ENCODE peak calls at places on chromosomes 12 and 14, in six cellular contexts. One of them, this sample, is unnamed.

GRCh38 chr12:12985817-12986408 is 14.2 kb downstream of the HEBP1 start:
- DNase-seq in fibroblast of lung: peak; percentile 23
- DNase-seq in stomach: no peak
- DNase-seq in GM23248: peak; percentile 58
- DNase-seq in tibial nerve: no peak
- DNase-seq in body of pancreas: no peak
- DNase-seq in this sample: peak; percentile 92

GRCh38 chr12:130120012-130120805 is 42.1 kb upstream of the FZD10 start:
- DNase-seq in fibroblast of lung: no peak
- DNase-seq in stomach: no peak
- DNase-seq in GM23248: no peak
- DNase-seq in tibial nerve: no peak
- DNase-seq in body of pancreas: no peak
- DNase-seq in this sample: no peak

GRCh38 chr12:14548609-14549008 is 19.1 kb downstream of the PLBD1 start:
- DNase-seq in fibroblast of lung: no peak
- DNase-seq in stomach: no peak
- DNase-seq in GM23248: no peak
- DNase-seq in tibial nerve: no peak
- DNase-seq in body of pancreas: no peak
- DNase-seq in this sample: no peak

GRCh38 chr14:59282366-59282765 is 93.9 kb downstream of the DAAM1 start:
- DNase-seq in fibroblast of lung: peak; percentile 75
- DNase-seq in stomach: no peak
- DNase-seq in GM23248: peak; percentile 89
- DNase-seq in tibial nerve: no peak
- DNase-seq in body of pancreas: no peak
- DNase-seq in this sample: no peak

GRCh38 chr14:61510736-61511557 is 184.4 kb upstream of the HIF1A start:
- DNase-seq in fibroblast of lung: no peak
- DNase-seq in stomach: no peak
- DNase-seq in GM23248: no peak
- DNase-seq in tibial nerve: no peak
- DNase-seq in body of pancreas: no peak
- DNase-seq in this sample: no peak

GRCh38 chr12:81386101-81386500 is 308.2 kb downstream of the ACSS3 start:
- DNase-seq in fibroblast of lung: no peak
- DNase-seq in stomach: no peak
- DNase-seq in GM23248: no peak
- DNase-seq in tibial nerve: no peak
- DNase-seq in body of pancreas: no peak
- DNase-seq in this sample: no peak

GRCh38 chr12:8890313-8891084 is 23.8 kb upstream of the PHC1 start:
- DNase-seq in fibroblast of lung: peak; percentile 50
- DNase-seq in stomach: peak; percentile 51
- DNase-seq in GM23248: peak; percentile 60
- DNase-seq in tibial nerve: no peak
- DNase-seq in body of pancreas: peak; percentile 51
- DNase-seq in this sample: peak; percentile 91

GRCh38 chr12:114316076-114316475 is 89.9 kb downstream of the TBX5 start:
- DNase-seq in fibroblast of lung: peak; percentile 43
- DNase-seq in stomach: no peak
- DNase-seq in GM23248: peak; percentile 90
- DNase-seq in tibial nerve: no peak
- DNase-seq in body of pancreas: no peak
- DNase-seq in this sample: no peak

GRCh38 chr12:89350260-89350659 is 2.0 kb downstream of the DUSP6 start:
- DNase-seq in fibroblast of lung: no peak
- DNase-seq in stomach: no peak
- DNase-seq in GM23248: no peak
- DNase-seq in tibial nerve: no peak
- DNase-seq in body of pancreas: no peak
- DNase-seq in this sample: no peak

GRCh38 chr12:89350661-89351488 is 1.4 kb downstream of the DUSP6 start:
- DNase-seq in fibroblast of lung: peak; percentile 45
- DNase-seq in stomach: no peak
- DNase-seq in GM23248: peak; percentile 42
- DNase-seq in tibial nerve: no peak
- DNase-seq in body of pancreas: peak; percentile 31
- DNase-seq in this sample: peak; percentile 70

GRCh38 chr12:89347325-89347829 is 4.9 kb downstream of the DUSP6 start:
- DNase-seq in fibroblast of lung: no peak
- DNase-seq in stomach: no peak
- DNase-seq in GM23248: no peak
- DNase-seq in tibial nerve: no peak
- DNase-seq in body of pancreas: no peak
- DNase-seq in this sample: no peak

GRCh38 chr12:89349814-89350213 is 2.5 kb downstream of the DUSP6 start:
- DNase-seq in fibroblast of lung: peak; percentile 71
- DNase-seq in stomach: no peak
- DNase-seq in GM23248: peak; percentile 74
- DNase-seq in tibial nerve: no peak
- DNase-seq in body of pancreas: no peak
- DNase-seq in this sample: peak; percentile 81

DNA sequence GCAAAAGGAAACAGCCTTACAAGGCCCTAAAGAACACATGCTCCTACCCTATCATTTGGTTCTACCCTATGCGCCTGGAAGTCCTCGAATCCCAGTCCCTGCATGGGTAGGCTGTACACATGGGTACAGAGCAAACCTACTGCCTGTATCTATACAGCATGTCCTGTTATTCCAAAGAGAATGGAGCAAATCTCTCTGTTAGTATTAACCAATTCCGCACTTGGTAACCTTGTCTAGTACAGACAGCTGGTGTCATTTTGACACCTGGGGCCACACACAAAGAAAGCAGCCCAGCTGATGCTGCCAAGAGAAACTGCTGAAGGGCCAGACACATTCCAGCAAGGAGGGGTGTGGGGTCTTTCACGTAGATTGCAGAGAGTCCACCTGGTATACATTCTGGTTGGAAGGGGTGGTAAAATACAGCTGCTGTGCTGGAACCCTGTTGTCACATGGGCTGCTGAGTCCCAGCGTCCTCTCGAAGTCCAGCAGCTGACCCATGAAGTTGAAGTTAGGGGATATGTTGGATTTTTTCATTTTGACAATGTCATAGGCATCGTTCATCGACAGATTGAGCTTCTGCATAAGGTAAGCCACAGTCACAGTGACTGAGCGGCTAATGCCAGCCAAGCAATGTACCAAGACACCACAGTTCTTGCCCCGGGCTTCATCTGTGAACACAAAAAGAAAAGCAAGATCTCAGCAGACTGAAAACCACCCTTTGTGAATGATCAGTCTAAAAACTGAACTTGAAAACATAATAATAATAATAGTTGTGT is 3.2 kb downstream of the DUSP6 start:
- DNase-seq in fibroblast of lung: no peak
- DNase-seq in stomach: no peak
- DNase-seq in GM23248: peak; percentile 17
- DNase-seq in tibial nerve: no peak
- DNase-seq in body of pancreas: no peak
- DNase-seq in this sample: no peak
- H3K4me3 ChIP-seq in fibroblast of lung: peak overlapping the region; percentile 84
- H3K4me3 ChIP-seq in stomach: peak overlapping the region; percentile 80
- H3K4me3 ChIP-seq in GM23248: peak overlapping the region; percentile 89
- H3K4me3 ChIP-seq in tibial nerve: peak overlapping the region; percentile 75
- H3K4me3 ChIP-seq in body of pancreas: no peak overlapping the region
- H3K4me3 ChIP-seq in this sample: peak overlapping the region; percentile 98

GRCh38 chr12:104906695-104907094 is 51.4 kb downstream of the SLC41A2 start:
- DNase-seq in fibroblast of lung: no peak
- DNase-seq in stomach: no peak
- DNase-seq in GM23248: no peak
- DNase-seq in tibial nerve: no peak
- DNase-seq in body of pancreas: no peak
- DNase-seq in this sample: no peak

GRCh38 chr12:104903648-104904423 is 54.3 kb downstream of the SLC41A2 start:
- DNase-seq in fibroblast of lung: no peak
- DNase-seq in stomach: no peak
- DNase-seq in GM23248: no peak
- DNase-seq in tibial nerve: no peak
- DNase-seq in body of pancreas: no peak
- DNase-seq in this sample: no peak

GRCh38 chr12:104911942-104912341 is 46.1 kb downstream of the SLC41A2 start:
- DNase-seq in fibroblast of lung: no peak
- DNase-seq in stomach: no peak
- DNase-seq in GM23248: no peak
- DNase-seq in tibial nerve: no peak
- DNase-seq in body of pancreas: no peak
- DNase-seq in this sample: no peak

GRCh38 chr12:104910196-104910840 is 47.8 kb downstream of the SLC41A2 start:
- DNase-seq in fibroblast of lung: peak; percentile 37
- DNase-seq in stomach: no peak
- DNase-seq in GM23248: peak; percentile 72
- DNase-seq in tibial nerve: no peak
- DNase-seq in body of pancreas: no peak
- DNase-seq in this sample: no peak

DNA sequence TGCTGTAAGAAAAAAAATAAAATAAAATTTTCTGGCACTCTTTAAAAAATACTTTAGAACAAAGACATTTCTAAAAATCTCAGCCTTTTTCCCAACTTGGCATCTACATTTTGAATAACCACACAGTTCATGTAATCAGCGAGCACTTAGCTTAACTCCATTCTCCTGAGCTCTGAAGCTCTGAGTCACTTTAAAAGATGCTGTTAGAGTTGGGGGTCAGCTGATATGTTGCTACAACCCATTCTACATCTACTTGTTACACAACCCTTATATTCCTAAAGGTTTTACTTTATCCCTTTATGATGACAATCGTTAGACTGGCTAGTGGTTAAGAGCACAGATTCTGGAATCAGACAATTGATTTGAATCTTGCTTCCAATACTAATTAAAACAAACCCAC is 48.3 kb downstream of the SLC41A2 start:
- DNase-seq in fibroblast of lung: peak; percentile 21
- DNase-seq in stomach: no peak
- DNase-seq in GM23248: peak; percentile 57
- DNase-seq in tibial nerve: no peak
- DNase-seq in body of pancreas: no peak
- DNase-seq in this sample: no peak
- H3K27ac ChIP-seq in fibroblast of lung: no peak overlapping the region
- H3K27ac ChIP-seq in stomach: peak overlapping the region; percentile 34
- H3K27ac ChIP-seq in GM23248: peak overlapping the region; percentile 45
- H3K27ac ChIP-seq in tibial nerve: no peak overlapping the region
- H3K27ac ChIP-seq in body of pancreas: no peak overlapping the region
- H3K27ac ChIP-seq in this sample: no peak overlapping the region

GRCh38 chr14:22464422-22465142 is 124.4 kb downstream of the DAD1 start:
- DNase-seq in fibroblast of lung: no peak
- DNase-seq in stomach: no peak
- DNase-seq in GM23248: no peak
- DNase-seq in tibial nerve: no peak
- DNase-seq in body of pancreas: no peak
- DNase-seq in this sample: no peak
- H3K4me3 ChIP-seq in fibroblast of lung: no peak overlapping the region
- H3K4me3 ChIP-seq in stomach: no peak overlapping the region
- H3K4me3 ChIP-seq in GM23248: no peak overlapping the region
- H3K4me3 ChIP-seq in tibial nerve: no peak overlapping the region
- H3K4me3 ChIP-seq in body of pancreas: no peak overlapping the region
- H3K4me3 ChIP-seq in this sample: no peak overlapping the region

GRCh38 chr14:84926656-84927055 is 603.3 kb upstream of the FLRT2 start:
- DNase-seq in fibroblast of lung: no peak
- DNase-seq in stomach: no peak
- DNase-seq in GM23248: no peak
- DNase-seq in tibial nerve: no peak
- DNase-seq in body of pancreas: no peak
- DNase-seq in this sample: no peak

GRCh38 chr14:84929834-84930233 is 600.1 kb upstream of the FLRT2 start:
- DNase-seq in fibroblast of lung: no peak
- DNase-seq in stomach: no peak
- DNase-seq in GM23248: no peak
- DNase-seq in tibial nerve: no peak
- DNase-seq in body of pancreas: no peak
- DNase-seq in this sample: no peak

DNA sequence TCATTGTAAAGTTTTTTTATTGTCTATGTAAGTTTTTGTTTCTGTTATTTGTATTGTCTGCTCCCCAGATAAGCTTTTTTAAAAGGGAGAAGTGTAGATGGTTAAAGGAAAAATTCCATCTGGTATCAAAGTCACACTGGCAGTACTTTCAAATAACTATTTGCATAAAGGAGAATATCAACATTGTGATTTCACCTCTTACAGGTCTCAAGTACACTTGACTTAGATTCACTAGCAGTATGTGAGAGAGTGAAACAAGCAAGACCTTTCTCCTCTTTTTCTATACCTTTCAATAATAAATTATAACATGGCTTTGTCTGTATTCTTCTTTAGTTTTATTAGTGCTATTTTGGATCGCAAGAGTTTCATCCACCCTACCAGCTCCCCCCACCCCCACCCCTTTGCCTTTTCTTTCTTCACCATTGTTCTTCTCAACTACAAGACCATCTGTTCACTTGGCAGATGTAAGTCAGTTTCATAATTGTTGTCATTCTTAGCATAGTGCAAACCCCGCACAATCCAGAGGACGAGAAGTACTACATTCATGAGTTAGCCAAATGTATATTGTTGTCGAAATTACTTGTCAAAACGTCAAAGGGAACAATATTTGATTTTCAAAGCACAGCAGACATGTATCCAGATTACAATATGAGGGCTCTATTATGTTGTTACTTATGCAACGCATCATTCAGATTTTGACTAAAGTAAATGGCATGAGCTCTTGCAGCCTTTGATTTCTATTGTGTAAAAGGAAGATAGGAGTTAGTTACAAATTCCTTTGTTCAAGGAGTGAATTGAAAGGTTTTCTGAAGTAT is 602.6 kb upstream of the FLRT2 start:
- DNase-seq in fibroblast of lung: peak; percentile 8
- DNase-seq in stomach: no peak
- DNase-seq in GM23248: no peak
- DNase-seq in tibial nerve: no peak
- DNase-seq in body of pancreas: no peak
- DNase-seq in this sample: no peak
- H3K27ac ChIP-seq in fibroblast of lung: no peak overlapping the region
- H3K27ac ChIP-seq in stomach: no peak overlapping the region
- H3K27ac ChIP-seq in GM23248: no peak overlapping the region
- H3K27ac ChIP-seq in tibial nerve: no peak overlapping the region
- H3K27ac ChIP-seq in body of pancreas: peak overlapping the region; percentile 47
- H3K27ac ChIP-seq in this sample: peak overlapping the region; percentile 45

GRCh38 chr14:89040080-89040437 is 215.6 kb downstream of the TTC8 start:
- DNase-seq in fibroblast of lung: no peak
- DNase-seq in stomach: no peak
- DNase-seq in GM23248: no peak
- DNase-seq in tibial nerve: no peak
- DNase-seq in body of pancreas: no peak
- DNase-seq in this sample: no peak
- H3K4me3 ChIP-seq in fibroblast of lung: peak overlapping the region; percentile 53
- H3K4me3 ChIP-seq in stomach: peak overlapping the region; percentile 44
- H3K4me3 ChIP-seq in GM23248: peak overlapping the region; percentile 71
- H3K4me3 ChIP-seq in tibial nerve: no peak overlapping the region
- H3K4me3 ChIP-seq in body of pancreas: no peak overlapping the region
- H3K4me3 ChIP-seq in this sample: no peak overlapping the region

GRCh38 chr12:47884501-47884900 is 20.3 kb downstream of the VDR start:
- DNase-seq in fibroblast of lung: no peak
- DNase-seq in stomach: no peak
- DNase-seq in GM23248: no peak
- DNase-seq in tibial nerve: no peak
- DNase-seq in body of pancreas: no peak
- DNase-seq in this sample: no peak
- H3K27ac ChIP-seq in fibroblast of lung: no peak overlapping the region
- H3K27ac ChIP-seq in stomach: no peak overlapping the region
- H3K27ac ChIP-seq in GM23248: no peak overlapping the region
- H3K27ac ChIP-seq in tibial nerve: no peak overlapping the region
- H3K27ac ChIP-seq in body of pancreas: no peak overlapping the region
- H3K27ac ChIP-seq in this sample: no peak overlapping the region

This sample was measured in endodermal cell.